ENCODE peak calls at places on chromosomes 7 and 10, in six cellular contexts. One of them, this sample, is unnamed.

GRCh38 chr10:24873281-24873683 is 79.1 kb downstream of the PRTFDC1 start:
- DNase-seq in H1: no peak
- DNase-seq in GM12891: no peak
- DNase-seq in K562: no peak
- DNase-seq in HepG2: peak; percentile 68
- DNase-seq in GM12878: no peak
- DNase-seq in this sample: no peak

GRCh38 chr7:127758105-127758504 is 106.1 kb downstream of the SND1 start:
- DNase-seq in H1: no peak
- DNase-seq in GM12891: no peak
- DNase-seq in K562: no peak
- DNase-seq in HepG2: no peak
- DNase-seq in GM12878: no peak
- DNase-seq in this sample: no peak

GRCh38 chr10:3869036-3869435 is 84.0 kb upstream of the KLF6 start:
- DNase-seq in H1: no peak
- DNase-seq in GM12891: no peak
- DNase-seq in K562: no peak
- DNase-seq in HepG2: no peak
- DNase-seq in GM12878: no peak
- DNase-seq in this sample: no peak

GRCh38 chr10:132186488-132187413 is at the start of gene DPYSL4:
- DNase-seq in H1: peak; percentile 76
- DNase-seq in GM12891: no peak
- DNase-seq in K562: peak; percentile 95
- DNase-seq in HepG2: no peak
- DNase-seq in GM12878: no peak
- DNase-seq in this sample: no peak

GRCh38 chr7:47382200-47382599 is 199.7 kb downstream of the TNS3 start:
- DNase-seq in H1: no peak
- DNase-seq in GM12891: no peak
- DNase-seq in K562: no peak
- DNase-seq in HepG2: no peak
- DNase-seq in GM12878: no peak
- DNase-seq in this sample: no peak

GRCh38 chr7:70630647-70631457 is 501.1 kb upstream of the GALNT17 start:
- DNase-seq in H1: no peak
- DNase-seq in GM12891: no peak
- DNase-seq in K562: no peak
- DNase-seq in HepG2: no peak
- DNase-seq in GM12878: no peak
- DNase-seq in this sample: no peak

GRCh38 chr7:96327429-96327828 is 5.5 kb upstream of the SLC25A13 start:
- DNase-seq in H1: no peak
- DNase-seq in GM12891: no peak
- DNase-seq in K562: no peak
- DNase-seq in HepG2: peak; percentile 74
- DNase-seq in GM12878: no peak
- DNase-seq in this sample: no peak

GRCh38 chr10:105785721-105786120 is 1144.6 kb downstream of the SORCS3 start:
- DNase-seq in H1: no peak
- DNase-seq in GM12891: no peak
- DNase-seq in K562: no peak
- DNase-seq in HepG2: no peak
- DNase-seq in GM12878: no peak
- DNase-seq in this sample: no peak

GRCh38 chr7:131238260-131238940 is 89.3 kb upstream of the MKLN1 start:
- DNase-seq in H1: no peak
- DNase-seq in GM12891: no peak
- DNase-seq in K562: no peak
- DNase-seq in HepG2: peak; percentile 68
- DNase-seq in GM12878: no peak
- DNase-seq in this sample: no peak

GRCh38 chr7:15130666-15131541 is 228.4 kb upstream of the DGKB start:
- DNase-seq in H1: no peak
- DNase-seq in GM12891: no peak
- DNase-seq in K562: no peak
- DNase-seq in HepG2: no peak
- DNase-seq in GM12878: no peak
- DNase-seq in this sample: no peak

GRCh38 chr7:138564365-138564764 is 104.3 kb downstream of the TRIM24 start:
- DNase-seq in H1: no peak
- DNase-seq in GM12891: no peak
- DNase-seq in K562: no peak
- DNase-seq in HepG2: peak; percentile 51
- DNase-seq in GM12878: no peak
- DNase-seq in this sample: no peak

GRCh38 chr7:139763330-139763729 is 14.5 kb downstream of the HIPK2 start:
- DNase-seq in H1: no peak
- DNase-seq in GM12891: no peak
- DNase-seq in K562: peak; percentile 52
- DNase-seq in HepG2: no peak
- DNase-seq in GM12878: no peak
- DNase-seq in this sample: no peak

GRCh38 chr7:24456526-24457214 is 116.6 kb upstream of the PALS2 start:
- DNase-seq in H1: no peak
- DNase-seq in GM12891: no peak
- DNase-seq in K562: no peak
- DNase-seq in HepG2: peak; percentile 56
- DNase-seq in GM12878: no peak
- DNase-seq in this sample: no peak

GRCh38 chr10:127398967-127399350 is 150.2 kb upstream of the NPS start:
- DNase-seq in H1: no peak
- DNase-seq in GM12891: no peak
- DNase-seq in K562: no peak
- DNase-seq in HepG2: no peak
- DNase-seq in GM12878: no peak
- DNase-seq in this sample: no peak

GRCh38 chr7:47689558-47689957 is 107.6 kb upstream of the TNS3 start:
- DNase-seq in H1: no peak
- DNase-seq in GM12891: no peak
- DNase-seq in K562: no peak
- DNase-seq in HepG2: no peak
- DNase-seq in GM12878: no peak
- DNase-seq in this sample: no peak

GRCh38 chr7:18041202-18041601 is 13.6 kb upstream of the PRPS1L1 start:
- DNase-seq in H1: no peak
- DNase-seq in GM12891: no peak
- DNase-seq in K562: no peak
- DNase-seq in HepG2: no peak
- DNase-seq in GM12878: no peak
- DNase-seq in this sample: no peak

GRCh38 chr7:135076882-135077281 is 71.0 kb upstream of the TMEM140 start:
- DNase-seq in H1: no peak
- DNase-seq in GM12891: no peak
- DNase-seq in K562: no peak
- DNase-seq in HepG2: no peak
- DNase-seq in GM12878: no peak
- DNase-seq in this sample: no peak

GRCh38 chr7:109545686-109546085 is 976.0 kb downstream of the DNAJB9 start:
- DNase-seq in H1: no peak
- DNase-seq in GM12891: no peak
- DNase-seq in K562: no peak
- DNase-seq in HepG2: no peak
- DNase-seq in GM12878: no peak
- DNase-seq in this sample: no peak

GRCh38 chr7:7898155-7898554 is 70.4 kb upstream of the GLCCI1 start:
- DNase-seq in H1: no peak
- DNase-seq in GM12891: no peak
- DNase-seq in K562: no peak
- DNase-seq in HepG2: no peak
- DNase-seq in GM12878: no peak
- DNase-seq in this sample: no peak
- TF ChIP-seq POLR2AphosphoS5 in H1: no peak
- TF ChIP-seq POLR2AphosphoS5 in GM12891: no peak
- TF ChIP-seq POLR2AphosphoS5 in K562: no peak
- TF ChIP-seq POLR2AphosphoS5 in HepG2: no peak
- TF ChIP-seq POLR2AphosphoS5 in GM12878: no peak
- TF ChIP-seq POLR2AphosphoS5 in this sample: no peak

GRCh38 chr7:73831656-73832579 is 1.1 kb downstream of the CLDN4 start:
- DNase-seq in H1: peak; percentile 91
- DNase-seq in GM12891: no peak
- DNase-seq in K562: no peak
- DNase-seq in HepG2: peak; percentile 58
- DNase-seq in GM12878: no peak
- DNase-seq in this sample: no peak
- TF ChIP-seq POLR2A in H1: peak; percentile 93
- TF ChIP-seq POLR2A in GM12891: no peak
- TF ChIP-seq POLR2A in K562: no peak
- TF ChIP-seq POLR2A in HepG2: peak; percentile 41
- TF ChIP-seq POLR2A in GM12878: no peak
- TF ChIP-seq POLR2A in this sample: no peak

GRCh38 chr10:7373039-7373438 is 37.8 kb downstream of the SFMBT2 start:
- DNase-seq in H1: no peak
- DNase-seq in GM12891: no peak
- DNase-seq in K562: no peak
- DNase-seq in HepG2: no peak
- DNase-seq in GM12878: no peak
- DNase-seq in this sample: no peak

GRCh38 chr10:7372504-7372903 is 38.3 kb downstream of the SFMBT2 start:
- DNase-seq in H1: no peak
- DNase-seq in GM12891: no peak
- DNase-seq in K562: no peak
- DNase-seq in HepG2: no peak
- DNase-seq in GM12878: no peak
- DNase-seq in this sample: no peak

GRCh38 chr10:7365029-7365750 is 45.6 kb downstream of the SFMBT2 start:
- DNase-seq in H1: no peak
- DNase-seq in GM12891: no peak
- DNase-seq in K562: no peak
- DNase-seq in HepG2: no peak
- DNase-seq in GM12878: no peak
- DNase-seq in this sample: no peak

GRCh38 chr10:7374795-7375194 is 36.0 kb downstream of the SFMBT2 start:
- DNase-seq in H1: no peak
- DNase-seq in GM12891: no peak
- DNase-seq in K562: no peak
- DNase-seq in HepG2: no peak
- DNase-seq in GM12878: no peak
- DNase-seq in this sample: no peak

GRCh38 chr10:7370511-7370910 is 40.3 kb downstream of the SFMBT2 start:
- DNase-seq in H1: no peak
- DNase-seq in GM12891: no peak
- DNase-seq in K562: no peak
- DNase-seq in HepG2: no peak
- DNase-seq in GM12878: no peak
- DNase-seq in this sample: no peak
- TF ChIP-seq TAF1 in H1: no peak
- TF ChIP-seq TAF1 in GM12891: no peak
- TF ChIP-seq TAF1 in K562: no peak
- TF ChIP-seq TAF1 in HepG2: no peak
- TF ChIP-seq TAF1 in GM12878: no peak
- TF ChIP-seq TAF1 in this sample: no peak

GRCh38 chr7:100545636-100546128 is 6.7 kb downstream of the AGFG2 start:
- DNase-seq in H1: no peak
- DNase-seq in GM12891: no peak
- DNase-seq in K562: peak; percentile 74
- DNase-seq in HepG2: peak; percentile 95
- DNase-seq in GM12878: peak; percentile 83
- DNase-seq in this sample: no peak
- TF ChIP-seq POLR2AphosphoS5 in H1: no peak
- TF ChIP-seq POLR2AphosphoS5 in GM12891: peak; percentile 40
- TF ChIP-seq POLR2AphosphoS5 in K562: no peak
- TF ChIP-seq POLR2AphosphoS5 in HepG2: peak; percentile 11
- TF ChIP-seq POLR2AphosphoS5 in GM12878: peak; percentile 68
- TF ChIP-seq POLR2AphosphoS5 in this sample: peak; percentile 43

DNA sequence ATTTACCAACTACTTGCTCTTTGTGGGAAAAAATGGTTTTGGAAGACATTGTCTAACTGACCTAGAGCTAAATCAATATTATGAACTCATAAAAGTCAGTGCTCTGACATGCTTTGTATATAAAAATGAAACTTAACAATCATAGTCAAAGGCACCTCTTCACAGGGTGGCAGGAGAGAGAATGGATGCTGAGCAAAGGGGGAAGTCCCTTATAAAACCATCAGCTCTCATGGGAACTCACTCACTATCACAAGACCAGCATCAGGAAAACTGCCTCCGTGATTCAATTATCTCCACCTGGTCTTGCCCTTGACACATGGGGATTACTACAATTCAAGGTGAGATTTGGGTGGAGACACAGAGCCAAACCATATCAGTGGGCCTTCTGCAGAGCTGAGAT is 417.6 kb upstream of the AUTS2 start:
- DNase-seq in H1: no peak
- DNase-seq in GM12891: no peak
- DNase-seq in K562: no peak
- DNase-seq in HepG2: no peak
- DNase-seq in GM12878: no peak
- DNase-seq in this sample: no peak
- TF ChIP-seq POLR2A in H1: no peak
- TF ChIP-seq POLR2A in GM12891: no peak
- TF ChIP-seq POLR2A in K562: no peak
- TF ChIP-seq POLR2A in HepG2: no peak
- TF ChIP-seq POLR2A in GM12878: no peak
- TF ChIP-seq POLR2A in this sample: no peak

GRCh38 chr10:59688921-59689351 is 20.7 kb downstream of the SLC16A9 start:
- DNase-seq in H1: no peak
- DNase-seq in GM12891: no peak
- DNase-seq in K562: no peak
- DNase-seq in HepG2: no peak
- DNase-seq in GM12878: no peak
- DNase-seq in this sample: no peak
- TF ChIP-seq TAF1 in H1: no peak
- TF ChIP-seq TAF1 in GM12891: no peak
- TF ChIP-seq TAF1 in K562: no peak
- TF ChIP-seq TAF1 in HepG2: no peak
- TF ChIP-seq TAF1 in GM12878: no peak
- TF ChIP-seq TAF1 in this sample: no peak

DNA sequence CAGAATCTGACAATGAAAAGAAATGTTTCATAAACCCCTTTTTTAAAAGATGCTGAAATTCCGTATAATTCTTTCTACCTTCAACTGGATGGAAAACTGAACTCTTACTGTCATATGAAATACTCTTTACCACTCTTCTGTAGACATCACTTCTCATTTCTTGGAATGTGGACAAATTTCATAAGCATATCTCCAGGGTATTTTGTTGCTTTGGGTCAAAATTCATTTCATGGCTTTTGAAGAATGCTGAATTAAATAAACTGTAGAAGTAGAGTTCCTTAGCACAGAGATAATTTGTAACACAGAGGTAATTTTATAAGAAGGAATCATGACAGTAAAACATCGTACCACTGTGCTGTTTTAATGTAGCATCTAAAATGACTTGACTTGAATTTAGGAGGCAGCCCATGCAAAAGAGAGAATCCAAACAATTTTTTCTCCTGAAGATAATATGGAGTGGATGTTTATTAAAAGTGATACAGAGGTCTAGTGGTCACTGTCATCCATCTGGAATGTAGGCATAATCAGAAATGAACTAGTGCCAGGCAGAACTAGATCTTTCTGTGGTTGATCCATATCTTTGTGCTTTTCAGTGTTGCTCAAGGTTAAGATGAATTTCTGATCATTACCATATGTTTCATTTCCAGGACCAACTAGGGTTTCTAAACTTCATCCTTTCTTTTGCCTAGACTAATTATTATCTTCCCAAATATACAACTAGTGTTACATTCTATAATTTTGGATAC is 492.0 kb downstream of the KIF20B start:
- DNase-seq in H1: no peak
- DNase-seq in GM12891: no peak
- DNase-seq in K562: no peak
- DNase-seq in HepG2: no peak
- DNase-seq in GM12878: no peak
- DNase-seq in this sample: no peak
- TF ChIP-seq POLR2AphosphoS5 in H1: no peak
- TF ChIP-seq POLR2AphosphoS5 in GM12891: no peak
- TF ChIP-seq POLR2AphosphoS5 in K562: no peak
- TF ChIP-seq POLR2AphosphoS5 in HepG2: no peak
- TF ChIP-seq POLR2AphosphoS5 in GM12878: no peak
- TF ChIP-seq POLR2AphosphoS5 in this sample: no peak

GRCh38 chr10:75234017-75234682 is 1.6 kb downstream of the COMTD1 start:
- DNase-seq in H1: peak; percentile 99
- DNase-seq in GM12891: peak; percentile 86
- DNase-seq in K562: peak; percentile 99
- DNase-seq in HepG2: peak; percentile 44
- DNase-seq in GM12878: peak; percentile 78
- DNase-seq in this sample: peak; percentile 88
- TF ChIP-seq POLR2A in H1: peak; percentile 4
- TF ChIP-seq POLR2A in GM12891: peak; percentile 32
- TF ChIP-seq POLR2A in K562: peak; percentile 64
- TF ChIP-seq POLR2A in HepG2: no peak
- TF ChIP-seq POLR2A in GM12878: peak; percentile 72
- TF ChIP-seq POLR2A in this sample: no peak

This sample was measured in GM12892.